ENCODE peak calls at places on chromosomes 2 and 18, in ten cellular contexts. P is KBM-7; F is Panc1; G is COR-L47; K is neuronal stem cell; B is T1000; E is fibroblast of lung; U is posterior vena cava; L is stimulated activated CD8-positive, alpha-beta memory T cell treated with anti-CD3 and anti-CD28 coated beads, Interleukin-4, amount 100 ng/mL, for 24 hours; Q is NCI-H1694 treated with DMSO at 0.1 percent for 48 hours. H is an unnamed sample.

GRCh38 chr2:230899287-230899686 is 25.8 kb downstream of the GPR55 start:
- DNase-seq in B (no peak), Q (no peak), U (peak; percentile 47), F (no peak), G (no peak), E (no peak), K (no peak), L (no peak), P (no peak), H (no peak)

GRCh38 chr2:85248741-85249524 is 78.9 kb downstream of the TGOLN2 start:
- DNase-seq in U (peak; percentile 73), K (no peak), E (peak; percentile 89), Q (peak; percentile 54), L (no peak), F (peak; percentile 52), B (peak; percentile 61), P (no peak), G (no peak), H (no peak)

GRCh38 chr18:49849331-49850217 is 36.2 kb upstream of the ACAA2 start:
- DNase-seq in U (peak; percentile 83), F (peak; percentile 36), G (peak; percentile 99), P (peak; percentile 14), E (peak; percentile 87), K (peak; percentile 17), L (no peak), B (peak; percentile 54), Q (no peak), H (peak; percentile 63)

GRCh38 chr18:69684789-69685188 is 262.9 kb downstream of the CD226 start:
- DNase-seq in F (no peak), K (no peak), E (no peak), G (no peak), U (no peak), L (no peak), P (no peak), B (no peak), Q (no peak), H (no peak)

GRCh38 chr2:191478754-191479679 is 198.9 kb upstream of the NABP1 start:
- DNase-seq in L (no peak), B (no peak), G (peak; percentile 62), Q (no peak), U (no peak), E (peak; percentile 57), P (no peak), K (peak; percentile 53), F (no peak), H (peak; percentile 21)

GRCh38 chr2:30503007-30503691 is 56.1 kb downstream of the LCLAT1 start:
- DNase-seq in G (no peak), K (no peak), P (peak; percentile 18), L (no peak), E (peak; percentile 40), Q (no peak), B (no peak), U (no peak), F (no peak), H (no peak)

GRCh38 chr2:233469261-233470006 is 97.1 kb downstream of the USP40 start:
- DNase-seq in F (no peak), B (no peak), P (no peak), G (no peak), Q (no peak), L (no peak), E (no peak), U (peak; percentile 84), K (no peak), H (no peak)

GRCh38 chr2:23286031-23286764 is 98.8 kb upstream of the KLHL29 start:
- DNase-seq in G (no peak), L (no peak), P (no peak), F (no peak), B (no peak), Q (no peak), K (no peak), E (no peak), U (no peak), H (no peak)

GRCh38 chr2:215137741-215138340 is 585 bp downstream of the ABCA12 start:
- DNase-seq in G (no peak), L (no peak), F (no peak), B (no peak), U (no peak), Q (peak; percentile 6), K (no peak), E (peak; percentile 67), P (no peak), H (no peak)

GRCh38 chr18:27185025-27185763 is at the start of gene CHST9:
- DNase-seq in P (no peak), K (peak; percentile 15), F (no peak), G (peak; percentile 54), E (no peak), B (no peak), L (no peak), Q (no peak), U (peak; percentile 44), H (no peak)

GRCh38 chr2:54858021-54858681 is 134.7 kb downstream of the EML6 start:
- DNase-seq in F (no peak), K (no peak), B (no peak), G (no peak), U (no peak), E (peak; percentile 18), Q (no peak), P (no peak), L (no peak), H (no peak)

GRCh38 chr2:56239437-56239836 is 55.6 kb downstream of the CCDC85A start:
- DNase-seq in E (no peak), P (no peak), G (peak; percentile 6), L (no peak), B (peak; percentile 28), F (no peak), U (no peak), Q (no peak), K (no peak), H (no peak)

GRCh38 chr18:64799378-64799777 is 650.5 kb upstream of the LINC00305 start:
- DNase-seq in L (no peak), E (no peak), P (no peak), K (no peak), B (no peak), G (no peak), U (no peak), Q (no peak), F (no peak), H (no peak)

GRCh38 chr2:191032588-191033429 is 18.8 kb upstream of the STAT1 start:
- DNase-seq in Q (no peak), P (peak; percentile 42), F (no peak), G (no peak), B (no peak), U (no peak), E (no peak), K (no peak), L (no peak), H (no peak)